ENCODE peak calls at places on chromosomes 11 and 22, in ten cellular contexts. V, J, Q, K, X, D, I, Z, A and P are unnamed samples.

GRCh38 chr11:118921929-118922744 is 3.6 kb downstream of the BCL9L start:
- DNase-seq in V (no peak), J (no peak), Q (no peak), K (no peak), X (peak), D (no peak), I (no peak), Z (peak), A (no peak), P (peak)

GRCh38 chr11:129785383-129786111 is 30.1 kb upstream of the TMEM45B start:
- DNase-seq in V (no peak), J (no peak), Q (no peak), K (no peak), X (no peak), D (no peak), I (no peak), Z (no peak), A (no peak), P (peak)

GRCh38 chr11:79902493-79902892 is 461.7 kb upstream of the TENM4 start:
- DNase-seq in V (no peak), J (no peak), Q (no peak), K (no peak), X (no peak), D (no peak), I (no peak), Z (no peak), A (no peak), P (no peak)

GRCh38 chr22:19524170-19525115 is at the start of gene CLDN5:
- DNase-seq in V (no peak), J (no peak), Q (no peak), K (peak), X (peak), D (no peak), I (no peak), Z (no peak), A (no peak), P (peak)

GRCh38 chr11:64620286-64620962 is 29.4 kb downstream of the SLC22A12 start:
- DNase-seq in V (no peak), J (no peak), Q (no peak), K (no peak), X (peak), D (no peak), I (no peak), Z (no peak), A (no peak), P (no peak)

GRCh38 chr11:86671386-86672006 is 920 bp downstream of the ME3 start:
- DNase-seq in V (no peak), J (peak), Q (peak), K (peak), X (peak), D (no peak), I (no peak), Z (peak), A (no peak), P (peak)

GRCh38 chr11:112212710-112213109 is 13.5 kb upstream of the PTS start:
- DNase-seq in V (no peak), J (no peak), Q (no peak), K (no peak), X (no peak), D (no peak), I (no peak), Z (no peak), A (no peak), P (no peak)

GRCh38 chr11:19912206-19913118 is 199.8 kb downstream of the NAV2 start:
- DNase-seq in V (no peak), J (no peak), Q (no peak), K (no peak), X (no peak), D (no peak), I (no peak), Z (no peak), A (no peak), P (peak)

GRCh38 chr11:70141490-70142014 is 61.5 kb upstream of the FADD start:
- DNase-seq in V (no peak), J (no peak), Q (peak), K (no peak), X (peak), D (no peak), I (no peak), Z (no peak), A (no peak), P (peak)